ENCODE peak calls at places on chromosome 16, in five cellular contexts. One of them, this sample, is unnamed.

GRCh38 chr16:89412811-89413210 is 77.5 kb downstream of the ANKRD11 start:
- DNase-seq in activated T-helper 1 cell treated with Interleukin-2 at 50 U/mL for 16 hours: no peak
- DNase-seq in Peyer's patch: no peak
- DNase-seq in EL: no peak
- DNase-seq in heart right ventricle: peak
- DNase-seq in this sample: no peak

GRCh38 chr16:85736924-85737323 is 14.0 kb downstream of the C16orf74 start:
- DNase-seq in EL: no peak
- DNase-seq in heart right ventricle: no peak
- DNase-seq in Peyer's patch: no peak
- DNase-seq in activated T-helper 1 cell treated with Interleukin-2 at 50 U/mL for 16 hours: no peak
- DNase-seq in this sample: no peak

GRCh38 chr16:31330553-31330890 is 24.5 kb upstream of the ITGAX start:
- DNase-seq in EL: no peak
- DNase-seq in activated T-helper 1 cell treated with Interleukin-2 at 50 U/mL for 16 hours: no peak
- DNase-seq in heart right ventricle: no peak
- DNase-seq in Peyer's patch: no peak
- DNase-seq in this sample: no peak

GRCh38 chr16:11805556-11805955 is 8.5 kb upstream of the ZC3H7A start:
- DNase-seq in activated T-helper 1 cell treated with Interleukin-2 at 50 U/mL for 16 hours: no peak
- DNase-seq in heart right ventricle: no peak
- DNase-seq in EL: no peak
- DNase-seq in Peyer's patch: no peak
- DNase-seq in this sample: no peak

GRCh38 chr16:5488581-5488980 is 391.0 kb upstream of the EEF2KMT start:
- DNase-seq in activated T-helper 1 cell treated with Interleukin-2 at 50 U/mL for 16 hours: no peak
- DNase-seq in EL: no peak
- DNase-seq in heart right ventricle: no peak
- DNase-seq in Peyer's patch: no peak
- DNase-seq in this sample: no peak

GRCh38 chr16:73365010-73365409 is 317.1 kb upstream of the ZFHX3 start:
- DNase-seq in activated T-helper 1 cell treated with Interleukin-2 at 50 U/mL for 16 hours: no peak
- DNase-seq in heart right ventricle: peak
- DNase-seq in EL: peak
- DNase-seq in Peyer's patch: no peak
- DNase-seq in this sample: no peak

GRCh38 chr16:66344533-66345145 is 21.9 kb upstream of the CDH5 start:
- DNase-seq in heart right ventricle: peak
- DNase-seq in Peyer's patch: no peak
- DNase-seq in activated T-helper 1 cell treated with Interleukin-2 at 50 U/mL for 16 hours: no peak
- DNase-seq in EL: peak
- DNase-seq in this sample: no peak

GRCh38 chr16:89018605-89019158 is 41.7 kb upstream of the CBFA2T3 start:
- DNase-seq in Peyer's patch: no peak
- DNase-seq in activated T-helper 1 cell treated with Interleukin-2 at 50 U/mL for 16 hours: no peak
- DNase-seq in heart right ventricle: no peak
- DNase-seq in EL: no peak
- DNase-seq in this sample: no peak

GRCh38 chr16:85960486-85961046 is 61.6 kb downstream of the IRF8 start:
- DNase-seq in heart right ventricle: no peak
- DNase-seq in Peyer's patch: no peak
- DNase-seq in activated T-helper 1 cell treated with Interleukin-2 at 50 U/mL for 16 hours: no peak
- DNase-seq in EL: no peak
- DNase-seq in this sample: no peak

GRCh38 chr16:20774703-20775362 is 11.0 kb downstream of the ACSM3 start:
- DNase-seq in heart right ventricle: peak
- DNase-seq in EL: peak
- DNase-seq in Peyer's patch: peak
- DNase-seq in activated T-helper 1 cell treated with Interleukin-2 at 50 U/mL for 16 hours: peak
- DNase-seq in this sample: peak

GRCh38 chr16:30762991-30763725 is 1.0 kb downstream of the RNF40 start:
- DNase-seq in Peyer's patch: no peak
- DNase-seq in activated T-helper 1 cell treated with Interleukin-2 at 50 U/mL for 16 hours: no peak
- DNase-seq in EL: no peak
- DNase-seq in heart right ventricle: no peak
- DNase-seq in this sample: no peak

GRCh38 chr16:11140466-11140865 is 115.5 kb downstream of the SOCS1 start:
- DNase-seq in activated T-helper 1 cell treated with Interleukin-2 at 50 U/mL for 16 hours: no peak
- DNase-seq in EL: no peak
- DNase-seq in Peyer's patch: no peak
- DNase-seq in heart right ventricle: no peak
- DNase-seq in this sample: no peak

GRCh38 chr16:83891742-83892141 is 7.2 kb upstream of the MLYCD start:
- DNase-seq in EL: no peak
- DNase-seq in Peyer's patch: no peak
- DNase-seq in activated T-helper 1 cell treated with Interleukin-2 at 50 U/mL for 16 hours: no peak
- DNase-seq in heart right ventricle: no peak
- DNase-seq in this sample: no peak

GRCh38 chr16:58843675-58844074 is 109.6 kb upstream of the GOT2 start:
- DNase-seq in Peyer's patch: no peak
- DNase-seq in activated T-helper 1 cell treated with Interleukin-2 at 50 U/mL for 16 hours: no peak
- DNase-seq in heart right ventricle: no peak
- DNase-seq in EL: peak
- DNase-seq in this sample: no peak

GRCh38 chr16:67979955-67980678 is at the start of gene DPEP3:
- DNase-seq in activated T-helper 1 cell treated with Interleukin-2 at 50 U/mL for 16 hours: no peak
- DNase-seq in EL: no peak
- DNase-seq in heart right ventricle: no peak
- DNase-seq in Peyer's patch: no peak
- DNase-seq in this sample: no peak

GRCh38 chr16:3292604-3293003 is 9.3 kb downstream of the ZNF263 start:
- DNase-seq in Peyer's patch: no peak
- DNase-seq in heart right ventricle: no peak
- DNase-seq in EL: peak
- DNase-seq in activated T-helper 1 cell treated with Interleukin-2 at 50 U/mL for 16 hours: no peak
- DNase-seq in this sample: no peak

GRCh38 chr16:27230562-27230991 is 27.3 kb downstream of the KDM8 start:
- DNase-seq in EL: no peak
- DNase-seq in Peyer's patch: peak
- DNase-seq in heart right ventricle: no peak
- DNase-seq in activated T-helper 1 cell treated with Interleukin-2 at 50 U/mL for 16 hours: peak
- DNase-seq in this sample: no peak

GRCh38 chr16:11586375-11586855 is 304 bp downstream of the LITAF start:
- DNase-seq in activated T-helper 1 cell treated with Interleukin-2 at 50 U/mL for 16 hours: no peak
- DNase-seq in EL: peak
- DNase-seq in Peyer's patch: no peak
- DNase-seq in heart right ventricle: no peak
- DNase-seq in this sample: no peak

GRCh38 chr16:27828671-27829070 is 234.8 kb downstream of the GSG1L start:
- DNase-seq in Peyer's patch: peak
- DNase-seq in activated T-helper 1 cell treated with Interleukin-2 at 50 U/mL for 16 hours: no peak
- DNase-seq in heart right ventricle: no peak
- DNase-seq in EL: no peak
- DNase-seq in this sample: no peak

GRCh38 chr16:27332105-27332504 is 18.3 kb downstream of the IL4R start:
- DNase-seq in EL: no peak
- DNase-seq in heart right ventricle: peak
- DNase-seq in Peyer's patch: no peak
- DNase-seq in activated T-helper 1 cell treated with Interleukin-2 at 50 U/mL for 16 hours: no peak
- DNase-seq in this sample: no peak

GRCh38 chr16:67593288-67593687 is 31.0 kb downstream of the CTCF start:
- DNase-seq in Peyer's patch: no peak
- DNase-seq in EL: no peak
- DNase-seq in heart right ventricle: no peak
- DNase-seq in activated T-helper 1 cell treated with Interleukin-2 at 50 U/mL for 16 hours: no peak
- DNase-seq in this sample: no peak

GRCh38 chr16:54136276-54136625 is 150.3 kb downstream of the IRX3 start:
- DNase-seq in activated T-helper 1 cell treated with Interleukin-2 at 50 U/mL for 16 hours: no peak
- DNase-seq in heart right ventricle: no peak
- DNase-seq in EL: peak
- DNase-seq in Peyer's patch: no peak
- DNase-seq in this sample: no peak

GRCh38 chr16:17768257-17768656 is 297.5 kb upstream of the XYLT1 start:
- DNase-seq in Peyer's patch: no peak
- DNase-seq in EL: peak
- DNase-seq in heart right ventricle: no peak
- DNase-seq in activated T-helper 1 cell treated with Interleukin-2 at 50 U/mL for 16 hours: no peak
- DNase-seq in this sample: no peak